ENCODE peak calls at places on chromosomes 2 and 18, in four cellular contexts. X is right cardiac atrium, F is fibroblast of gingiva, T is immature natural killer cell. W is an unnamed sample.

GRCh38 chr2:106126705-106127281 is 67.3 kb downstream of the UXS1 start:
- DNase-seq in X (no peak), F (no peak), T (no peak), W (no peak)

GRCh38 chr2:181111059-181111458 is 130.7 kb downstream of the UBE2E3 start:
- DNase-seq in X (no peak), F (no peak), T (no peak), W (no peak)

GRCh38 chr2:31835450-31835849 is 175.4 kb downstream of the MEMO1 start:
- DNase-seq in X (no peak), F (no peak), T (no peak), W (no peak)

GRCh38 chr2:201618744-201619654 is 24.3 kb downstream of the TMEM237 start:
- DNase-seq in X (peak), F (peak), T (no peak), W (no peak)

GRCh38 chr2:238449241-238449640 is 22.5 kb downstream of the ASB1 start:
- DNase-seq in X (no peak), F (no peak), T (no peak), W (no peak)

GRCh38 chr2:38619458-38620164 is 16.9 kb upstream of the HNRNPLL start:
- DNase-seq in X (no peak), F (peak), T (no peak), W (peak)

GRCh38 chr18:3712485-3712884 is 262.5 kb downstream of the TGIF1 start:
- DNase-seq in X (no peak), F (no peak), T (no peak), W (no peak)

GRCh38 chr2:20635698-20636584 is 15.0 kb downstream of the HS1BP3 start:
- DNase-seq in X (peak), F (peak), T (peak), W (peak)

GRCh38 chr2:11377915-11378649 is 33.6 kb upstream of the ROCK2 start:
- DNase-seq in X (peak), F (peak), T (no peak), W (no peak)

GRCh38 chr18:71250191-71250590 is 961.3 kb downstream of the SOCS6 start:
- DNase-seq in X (no peak), F (no peak), T (no peak), W (no peak)

GRCh38 chr2:128805237-128805636 is 486.6 kb upstream of the HS6ST1 start:
- DNase-seq in X (no peak), F (no peak), T (no peak), W (no peak)

GRCh38 chr18:28147674-28148171 is 29.2 kb downstream of the CDH2 start:
- DNase-seq in X (no peak), F (peak), T (no peak), W (peak)

GRCh38 chr18:3593381-3593903 is 143.5 kb downstream of the TGIF1 start:
- DNase-seq in X (no peak), F (no peak), T (no peak), W (peak)

GRCh38 chr18:69885841-69886531 is 61.7 kb downstream of the CD226 start:
- DNase-seq in X (no peak), F (no peak), T (peak), W (no peak)